ENCODE peak calls at places on chromosomes 7 and 10, in eight cellular contexts. G is memory B cell; K is CD4-positive, alpha-beta T cell; N is H4; Y is GDM1; E is tibial artery; F is thoracic aorta; T is ELF-1. O is an unnamed sample.

GRCh38 chr7:141686670-141687069 is 15.3 kb downstream of the DENND11 start:
- DNase-seq in T (no peak), E (no peak), G (no peak), Y (no peak), N (no peak), K (no peak), F (no peak), O (no peak)

GRCh38 chr7:93944673-93945072 is 23.1 kb downstream of the GNG11 start:
- DNase-seq in G (no peak), E (no peak), T (no peak), K (no peak), Y (peak; percentile 8), F (no peak), N (no peak), O (no peak)

GRCh38 chr10:33337335-33337854 is 2.9 kb upstream of the NRP1 start:
- DNase-seq in K (no peak), F (no peak), E (peak; percentile 33), G (no peak), T (peak; percentile 40), N (no peak), Y (no peak), O (no peak)

GRCh38 chr7:140506788-140507464 is 27.6 kb upstream of the MKRN1 start:
- DNase-seq in E (no peak), T (peak; percentile 73), N (peak; percentile 44), K (no peak), Y (peak; percentile 34), G (no peak), F (no peak), O (no peak)

GRCh38 chr10:80861882-80862281 is 324.2 kb downstream of the SH2D4B start:
- DNase-seq in Y (no peak), F (no peak), N (no peak), E (no peak), T (no peak), G (no peak), K (no peak), O (no peak)

GRCh38 chr10:103897241-103897774 is 20.7 kb downstream of the STN1 start:
- DNase-seq in E (no peak), G (no peak), T (no peak), N (no peak), F (no peak), Y (no peak), K (no peak), O (no peak)

GRCh38 chr7:73830872-73831655 is at the start of gene CLDN4:
- DNase-seq in F (no peak), Y (no peak), E (no peak), G (no peak), T (peak; percentile 95), N (no peak), K (no peak), O (no peak)

GRCh38 chr10:115706482-115707076 is 566.4 kb downstream of the GFRA1 start:
- DNase-seq in E (no peak), Y (no peak), F (no peak), N (peak; percentile 23), K (no peak), G (no peak), T (no peak), O (no peak)

GRCh38 chr7:123769371-123769770 is 20.6 kb upstream of the WASL start:
- DNase-seq in T (no peak), F (no peak), K (no peak), E (no peak), G (no peak), N (peak; percentile 88), Y (no peak), O (no peak)

GRCh38 chr7:4633012-4633411 is 49.1 kb upstream of the FOXK1 start:
- DNase-seq in K (no peak), N (peak; percentile 98), G (no peak), F (no peak), E (no peak), T (peak; percentile 24), Y (peak; percentile 43), O (no peak)

GRCh38 chr7:1749864-1750466 is 79.9 kb downstream of the ELFN1 start:
- DNase-seq in K (no peak), E (no peak), G (no peak), T (no peak), N (no peak), Y (no peak), F (no peak), O (no peak)

GRCh38 chr10:61662794-61663259 is at the start of gene CABCOCO1:
- DNase-seq in Y (no peak), G (no peak), N (peak; percentile 68), T (peak; percentile 86), E (peak; percentile 28), F (no peak), K (no peak), O (no peak)

GRCh38 chr7:8151161-8151560 is 110.8 kb downstream of the ICA1 start:
- DNase-seq in N (no peak), T (no peak), G (no peak), Y (no peak), K (no peak), F (no peak), E (no peak), O (no peak)